ENCODE peak calls at places on chromosomes 7 and 10, in five cellular contexts. Z is stomach, H is keratinocyte, K is bronchial epithelial cell, D is hepatocyte. W is an unnamed sample. For H3K36me3, the result is how much of the 10 kb centered on the place peaks cover.

GRCh38 chr7:65938336-65938895 is 43.6 kb downstream of the GUSB start:
- DNase-seq in Z (no peak), H (no peak), K (no peak), D (no peak), W (no peak)

GRCh38 chr10:122854648-122855047 is 9.0 kb upstream of the CUZD1 start:
- DNase-seq in Z (no peak), H (no peak), K (peak), D (no peak), W (peak)

GRCh38 chr10:129531195-129531968 is 64.3 kb downstream of the MGMT start:
- DNase-seq in Z (no peak), H (peak), K (peak), D (no peak), W (peak)

GRCh38 chr10:75111367-75111905 is at the start of gene SAMD8:
- DNase-seq in Z (peak), H (peak), K (peak), D (peak), W (peak)

GRCh38 chr10:133335238-133336122 is 1.2 kb downstream of the CALY start:
- DNase-seq in Z (peak), H (no peak), K (no peak), D (peak), W (no peak)

GRCh38 chr7:48337012-48337621 is 165.9 kb downstream of the ABCA13 start:
- DNase-seq in Z (no peak), H (no peak), K (peak), D (peak), W (no peak)

GRCh38 chr7:129110575-129111376 is 33.7 kb upstream of the TSPAN33 start:
- DNase-seq in Z (no peak), H (no peak), K (peak), D (peak), W (no peak)

GRCh38 chr10:127303746-127304145 is 107.4 kb upstream of the INSYN2A start:
- DNase-seq in Z (no peak), H (no peak), K (no peak), D (no peak), W (no peak)

GRCh38 chr10:33098966-33099663 is 141.1 kb upstream of the ITGB1 start:
- DNase-seq in Z (no peak), H (no peak), K (peak), D (no peak), W (no peak)

GRCh38 chr7:15378494-15378893 is 183.3 kb downstream of the AGMO start:
- DNase-seq in Z (no peak), H (no peak), K (no peak), D (no peak), W (no peak)

GRCh38 chr7:127391591-127392181 is 822 bp downstream of the ZNF800 start:
- DNase-seq in Z (peak), H (no peak), K (no peak), D (peak), W (no peak)

GRCh38 chr10:115727114-115727513 is 545.9 kb downstream of the GFRA1 start:
- DNase-seq in Z (no peak), H (no peak), K (no peak), D (no peak), W (no peak)

GRCh38 chr10:75477681-75478080 is 46.3 kb downstream of the LRMDA start:
- DNase-seq in Z (no peak), H (no peak), K (no peak), D (no peak), W (no peak)

GRCh38 chr10:52322941-52323340 is 8.9 kb downstream of the DKK1 start:
- DNase-seq in Z (no peak), H (no peak), K (no peak), D (no peak), W (no peak)
- H3K4me3 ChIP-seq in Z (no peak), H (no peak), K (no peak), D (no peak), W (no peak)

DNA sequence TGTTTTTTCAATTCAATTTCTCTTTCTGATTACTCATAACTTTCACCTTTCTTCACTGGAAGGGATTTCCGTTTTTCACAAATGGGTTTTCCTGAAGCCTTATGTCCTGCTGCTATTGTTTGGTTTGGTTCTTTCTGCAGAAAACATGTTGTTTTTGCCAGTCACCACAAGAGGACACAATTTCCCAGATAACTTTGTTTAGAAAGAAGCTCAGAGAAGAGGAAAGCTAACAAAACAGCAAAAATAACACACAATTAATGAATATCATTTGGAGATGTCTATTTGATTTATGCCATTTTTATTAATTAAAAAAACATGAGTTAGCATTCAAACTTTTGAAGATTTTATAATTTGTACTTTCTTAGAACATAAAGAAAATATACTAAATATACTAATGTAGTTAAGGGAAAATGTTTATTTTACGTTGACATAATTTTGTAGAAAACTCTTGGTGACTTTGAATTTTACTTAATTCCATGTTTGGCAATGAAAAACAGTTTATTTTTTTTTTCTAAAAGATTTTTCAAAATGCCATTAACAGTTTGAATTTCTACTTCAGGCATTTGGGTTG is 4.7 kb upstream of the TWIST1 start:
- DNase-seq in Z (no peak), H (no peak), K (peak), D (no peak), W (no peak)
- TF ChIP-seq CTCF in Z (no peak), H (peak), K (peak), D (peak), W (peak)

DNA sequence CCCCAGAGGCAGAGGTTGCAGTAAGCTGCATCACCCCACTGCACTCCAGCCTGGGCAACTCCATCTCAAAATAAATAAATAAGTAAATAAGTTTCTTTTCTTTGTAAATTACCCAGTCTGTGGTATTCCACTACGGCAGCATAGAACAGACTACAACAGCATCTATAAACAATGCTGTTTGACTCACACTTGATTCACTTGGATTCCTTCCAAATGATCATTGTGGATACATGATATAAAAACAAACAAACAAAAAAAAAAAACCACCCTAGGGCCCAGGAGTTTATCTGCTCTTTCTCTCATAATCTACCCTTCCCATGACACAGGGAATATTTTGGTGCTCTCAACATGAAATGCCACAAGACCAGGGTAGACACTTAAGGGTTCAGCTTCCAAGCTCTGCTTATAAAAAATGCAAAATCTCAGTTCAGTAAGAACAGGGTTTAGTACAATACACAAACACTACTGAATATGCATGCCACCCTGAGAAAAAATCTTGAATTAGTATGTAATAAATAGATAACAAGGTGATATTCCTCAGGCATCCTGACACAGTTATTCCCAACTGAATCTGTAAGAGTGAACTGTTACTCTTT is 200.9 kb downstream of the FAM107B start:
- DNase-seq in Z (no peak), H (no peak), K (peak), D (no peak), W (no peak)
- H3K36me3 ChIP-seq in Z (under half), H (under half), K (under half), D (under half), W (under half)

DNA sequence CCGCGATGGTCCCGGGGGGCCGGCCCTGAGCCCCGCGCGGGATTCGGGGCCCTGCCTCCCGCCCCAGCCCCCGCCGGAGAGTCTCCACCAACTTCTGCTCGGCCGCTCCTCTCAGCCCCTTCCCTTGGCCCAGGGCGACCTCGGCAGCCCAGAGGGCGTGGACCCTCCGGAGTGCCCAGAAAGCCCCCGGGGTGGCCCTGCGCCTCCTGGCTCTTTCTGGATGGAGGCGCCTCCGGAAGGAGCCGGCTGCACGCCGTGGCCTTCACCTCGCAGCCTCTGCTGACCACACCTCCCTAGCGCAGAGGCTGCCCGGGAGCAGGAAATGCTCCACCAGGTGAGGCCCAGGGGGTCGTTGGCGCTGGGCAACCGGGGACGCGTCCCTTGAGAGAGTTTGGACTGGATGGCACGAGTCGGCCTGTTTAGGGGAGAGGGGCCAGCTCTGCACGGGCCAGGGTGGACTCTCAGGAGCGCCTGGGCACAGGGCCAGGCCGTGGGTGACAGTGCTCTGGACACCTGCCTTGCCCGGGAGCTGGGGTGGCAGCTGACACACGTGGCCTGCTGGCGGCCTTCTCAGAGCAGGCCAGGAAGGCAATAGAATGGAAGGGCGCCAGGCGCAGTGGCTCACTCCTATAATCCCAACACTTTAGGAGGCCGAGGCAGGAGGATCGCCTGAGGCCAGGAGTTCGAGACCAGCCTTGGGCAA is 594 bp downstream of the ZNF853 start:
- DNase-seq in Z (no peak), H (no peak), K (no peak), D (peak), W (no peak)
- H3K4me3 ChIP-seq in Z (peak), H (no peak), K (peak), D (peak), W (peak)

DNA sequence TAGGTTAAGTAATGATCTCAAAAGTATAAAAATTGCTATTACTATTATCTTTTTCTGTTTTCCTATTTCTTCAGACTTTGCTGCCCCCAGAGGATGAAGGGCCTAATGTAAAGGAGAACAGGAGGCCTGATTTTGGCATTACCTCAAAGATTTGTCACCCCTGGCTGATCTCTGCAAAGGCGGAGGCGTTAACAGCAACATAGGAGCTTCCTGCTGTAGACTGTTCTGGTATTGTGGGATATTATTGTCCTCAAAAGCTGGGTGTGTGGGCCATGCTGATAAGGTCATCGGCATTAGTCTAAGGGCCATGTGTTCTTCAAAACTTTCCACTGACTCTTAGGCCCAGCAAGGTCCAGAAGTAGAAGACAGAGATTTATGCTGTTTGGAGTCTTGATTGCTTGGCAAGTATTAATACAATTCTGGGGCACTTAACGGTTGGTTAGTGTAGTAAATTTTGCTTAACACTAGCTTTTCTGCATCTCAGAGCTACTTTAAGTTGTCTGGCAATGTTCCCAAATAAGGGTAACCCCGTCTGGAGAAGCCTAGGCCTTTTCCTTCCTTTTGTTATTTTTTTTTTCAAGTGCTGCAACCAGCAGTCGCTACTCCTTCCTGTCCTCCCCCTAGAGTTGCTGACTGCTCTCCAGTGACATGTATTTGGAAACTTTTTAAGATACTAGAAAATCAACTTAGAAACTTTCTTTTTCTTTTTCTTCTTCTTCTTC is 14.0 kb upstream of the ENTPD1 start:
- DNase-seq in Z (no peak), H (no peak), K (peak), D (peak), W (no peak)
- TF ChIP-seq CTCF in Z (no peak), H (no peak), K (peak), D (no peak), W (no peak)

DNA sequence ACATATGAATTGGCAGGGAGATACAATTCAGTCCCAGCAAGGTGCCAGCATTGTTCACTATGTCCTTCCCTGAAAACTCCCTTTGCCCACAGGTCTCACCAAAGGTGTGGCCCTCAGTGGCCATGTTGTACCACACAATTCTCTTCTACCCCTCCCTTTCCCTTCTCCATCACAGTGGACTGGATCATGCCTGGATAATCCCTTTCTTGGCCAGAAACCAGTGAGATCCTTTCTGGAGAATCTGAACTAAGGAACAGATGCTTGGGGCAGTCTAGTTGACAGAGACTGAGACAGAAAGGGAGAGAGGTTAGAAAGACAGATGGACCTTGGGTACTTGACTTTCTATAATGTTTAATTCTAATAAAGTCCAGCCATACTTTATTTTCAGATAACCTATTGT is 9.5 kb downstream of the NMT2 start:
- DNase-seq in Z (no peak), H (no peak), K (no peak), D (no peak), W (no peak)
- H3K36me3 ChIP-seq in Z (under half), H (under half), K (under half), D (under half), W (under half)

GRCh38 chr10:43905502-43906236 is 257.0 kb upstream of the ZNF32 start:
- DNase-seq in Z (no peak), H (no peak), K (no peak), D (no peak), W (no peak)
- H3K4me3 ChIP-seq in Z (no peak), H (no peak), K (no peak), D (no peak), W (no peak)

W was measured in kidney epithelial cell.